ENCODE peak calls at places on chromosome 21, in ten cellular contexts. I, P, M, J, V, A, R, S, X and B are unnamed samples.
A peak's percentile ranks its signal among the peaks of the same experiment; 100 is the strongest.

GRCh38 chr21:31387560-31388186 is 43.6 kb upstream of the TIAM1 start:
- DNase-seq in P (no peak), X (no peak), V (no peak), A (no peak), M (no peak), S (no peak), R (no peak), I (no peak), J (no peak), B (no peak)

GRCh38 chr21:38219049-38219628 is 37.7 kb upstream of the KCNJ15 start:
- DNase-seq in P (peak; percentile 89), S (peak; percentile 56), A (peak; percentile 90), V (peak; percentile 68), J (peak; percentile 20), I (no peak), X (peak; percentile 74), M (peak; percentile 62), R (peak; percentile 11), B (peak; percentile 84)

GRCh38 chr21:15729674-15730483 is at the start of gene USP25:
- DNase-seq in V (peak; percentile 67), P (peak; percentile 94), J (peak; percentile 86), R (peak; percentile 84), A (peak; percentile 92), I (peak; percentile 97), X (peak; percentile 95), M (peak; percentile 87), S (peak; percentile 83), B (peak; percentile 96)

GRCh38 chr21:42361286-42361685 is 5.0 kb downstream of the TFF1 start:
- DNase-seq in A (no peak), S (no peak), V (no peak), J (no peak), P (no peak), R (no peak), I (no peak), M (no peak), X (no peak), B (no peak)

GRCh38 chr21:35840197-35840799 is 220.0 kb downstream of the SETD4 start:
- DNase-seq in S (no peak), V (peak; percentile 80), X (peak; percentile 52), I (no peak), J (peak; percentile 8), M (peak; percentile 52), R (no peak), A (peak; percentile 89), P (peak; percentile 91), B (peak; percentile 75)

GRCh38 chr21:33369586-33369985 is 33.6 kb upstream of the IFNGR2 start:
- DNase-seq in I (no peak), S (no peak), M (no peak), J (no peak), R (no peak), P (no peak), V (no peak), A (no peak), X (peak; percentile 1), B (no peak)

GRCh38 chr21:45543371-45543709 is 1.1 kb upstream of the SLC19A1 start:
- DNase-seq in J (no peak), R (no peak), V (no peak), S (no peak), I (peak; percentile 77), P (no peak), A (peak; percentile 9), M (peak; percentile 12), X (no peak), B (peak; percentile 67)

GRCh38 chr21:20024727-20025126 is 973.5 kb upstream of the NCAM2 start:
- DNase-seq in S (no peak), R (no peak), M (no peak), P (no peak), A (no peak), I (no peak), X (no peak), J (no peak), V (no peak), B (no peak)

GRCh38 chr21:44926364-44927101 is 5.8 kb upstream of the ITGB2 start:
- DNase-seq in S (peak; percentile 56), A (peak; percentile 39), M (no peak), J (no peak), X (no peak), I (no peak), P (no peak), V (peak; percentile 64), R (no peak), B (no peak)

GRCh38 chr21:41164981-41165650 is 2.8 kb upstream of the BACE2 start:
- DNase-seq in J (no peak), P (no peak), I (no peak), S (no peak), R (no peak), A (peak; percentile 8), V (peak; percentile 79), M (no peak), X (peak; percentile 63), B (no peak)

GRCh38 chr21:46121286-46122221 is 23.6 kb downstream of the COL6A2 start:
- DNase-seq in J (no peak), M (peak; percentile 2), A (no peak), I (peak; percentile 78), R (no peak), V (no peak), X (peak; percentile 6), S (peak; percentile 17), P (no peak), B (peak; percentile 67)

GRCh38 chr21:41168391-41169257 is 664 bp downstream of the BACE2 start:
- DNase-seq in J (no peak), I (peak; percentile 87), A (peak; percentile 61), S (no peak), X (peak; percentile 63), V (peak; percentile 82), M (peak; percentile 53), P (peak; percentile 79), R (peak; percentile 26), B (peak; percentile 90)

GRCh38 chr21:37915941-37916794 is at the start of gene KCNJ6:
- DNase-seq in R (no peak), I (no peak), P (peak; percentile 85), X (no peak), M (peak; percentile 89), S (peak; percentile 23), J (no peak), V (peak; percentile 41), A (peak; percentile 82), B (no peak)

GRCh38 chr21:18041012-18041411 is 203.6 kb upstream of the CHODL start:
- DNase-seq in I (no peak), A (no peak), R (no peak), X (no peak), M (peak; percentile 29), S (no peak), V (no peak), J (no peak), P (no peak), B (no peak)

GRCh38 chr21:26719750-26720149 is 125.5 kb downstream of the ADAMTS1 start:
- DNase-seq in R (no peak), A (no peak), I (no peak), S (no peak), P (no peak), X (no peak), J (no peak), M (no peak), V (no peak), B (no peak)

GRCh38 chr21:32776743-32777142 is 5.2 kb upstream of the PAXBP1 start:
- DNase-seq in S (no peak), X (no peak), J (no peak), A (no peak), R (no peak), M (no peak), P (no peak), V (no peak), I (no peak), B (no peak)

GRCh38 chr21:45131537-45131999 is 57.2 kb downstream of the ADARB1 start:
- DNase-seq in J (no peak), A (no peak), X (no peak), I (peak; percentile 65), S (no peak), R (no peak), M (no peak), P (no peak), V (no peak), B (no peak)

GRCh38 chr21:38824124-38824822 is 18.5 kb downstream of the ETS2 start:
- DNase-seq in R (no peak), M (no peak), P (peak; percentile 52), X (peak; percentile 55), V (peak; percentile 56), I (no peak), J (no peak), S (no peak), A (peak; percentile 86), B (peak; percentile 75)

GRCh38 chr21:17088500-17088899 is 424.3 kb upstream of the CXADR start:
- DNase-seq in R (no peak), S (no peak), X (no peak), P (no peak), A (no peak), J (no peak), I (no peak), V (no peak), M (no peak), B (no peak)

GRCh38 chr21:37072239-37072987 is 458 bp downstream of the PIGP start:
- DNase-seq in X (peak; percentile 11), I (no peak), P (peak; percentile 94), R (peak; percentile 93), M (no peak), S (peak; percentile 80), J (no peak), A (peak; percentile 95), V (peak; percentile 92), B (peak; percentile 88)

GRCh38 chr21:38434913-38435533 is 63.3 kb downstream of the ERG start:
- DNase-seq in I (no peak), A (peak; percentile 9), X (no peak), R (no peak), V (peak; percentile 87), S (no peak), J (no peak), M (no peak), P (peak; percentile 71), B (no peak)

GRCh38 chr21:37866027-37866426 is 50.2 kb downstream of the KCNJ6 start:
- DNase-seq in M (no peak), R (no peak), V (no peak), P (no peak), A (no peak), I (no peak), S (no peak), X (no peak), J (no peak), B (no peak)

GRCh38 chr21:38333290-38334272 is 76.8 kb downstream of the KCNJ15 start:
- DNase-seq in A (peak; percentile 31), P (peak; percentile 23), X (no peak), S (peak; percentile 4), V (no peak), M (no peak), J (no peak), R (no peak), I (no peak), B (no peak)

GRCh38 chr21:34670220-34670961 is 1.6 kb downstream of the CLIC6 start:
- DNase-seq in A (peak; percentile 41), R (no peak), J (no peak), X (peak; percentile 29), P (no peak), M (peak; percentile 29), S (no peak), I (no peak), V (peak; percentile 9), B (no peak)

GRCh38 chr21:41597811-41598231 is 89.9 kb upstream of the TMPRSS2 start:
- DNase-seq in J (no peak), S (no peak), A (no peak), P (no peak), V (no peak), R (no peak), M (no peak), X (no peak), I (no peak), B (no peak)

GRCh38 chr21:14403681-14404318 is 20.9 kb upstream of the HSPA13 start:
- DNase-seq in R (no peak), J (no peak), M (no peak), I (no peak), P (peak; percentile 63), X (no peak), A (peak; percentile 55), V (peak; percentile 23), S (no peak), B (no peak)

GRCh38 chr21:25421327-25422028 is 185.8 kb downstream of the MRPL39 start:
- DNase-seq in V (peak; percentile 26), R (no peak), I (no peak), A (peak; percentile 67), X (peak; percentile 36), S (peak; percentile 47), P (peak; percentile 72), J (peak; percentile 22), M (peak; percentile 29), B (no peak)

GRCh38 chr21:45557611-45558043 is 15.4 kb upstream of the SLC19A1 start:
- DNase-seq in J (no peak), S (no peak), V (no peak), M (no peak), A (no peak), R (no peak), P (no peak), I (peak; percentile 66), X (no peak), B (peak; percentile 51)